ENCODE peak calls at places on chromosomes 13 and 19, in seven cellular contexts. One of them, this sample, is unnamed.

GRCh38 chr19:2188708-2189385 is 25.1 kb downstream of the DOT1L start:
- DNase-seq in RWPE1: no peak
- DNase-seq in right atrium auricular region: no peak
- DNase-seq in endothelial cell: no peak
- DNase-seq in cardiac fibroblast: no peak
- DNase-seq in type B pancreatic cell: no peak
- DNase-seq in endothelial cell of umbilical vein: no peak
- DNase-seq in this sample: no peak

GRCh38 chr13:43776680-43777079 is 10.1 kb downstream of the ENOX1 start:
- DNase-seq in RWPE1: no peak
- DNase-seq in right atrium auricular region: no peak
- DNase-seq in endothelial cell: no peak
- DNase-seq in cardiac fibroblast: no peak
- DNase-seq in type B pancreatic cell: no peak
- DNase-seq in endothelial cell of umbilical vein: no peak
- DNase-seq in this sample: no peak

GRCh38 chr13:72693832-72694231 is 33.6 kb downstream of the MZT1 start:
- DNase-seq in RWPE1: no peak
- DNase-seq in right atrium auricular region: no peak
- DNase-seq in endothelial cell: no peak
- DNase-seq in cardiac fibroblast: no peak
- DNase-seq in type B pancreatic cell: no peak
- DNase-seq in endothelial cell of umbilical vein: no peak
- DNase-seq in this sample: no peak

GRCh38 chr19:55812449-55812848 is 19.4 kb downstream of the NLRP11 start:
- DNase-seq in RWPE1: no peak
- DNase-seq in right atrium auricular region: no peak
- DNase-seq in endothelial cell: no peak
- DNase-seq in cardiac fibroblast: no peak
- DNase-seq in type B pancreatic cell: no peak
- DNase-seq in endothelial cell of umbilical vein: no peak
- DNase-seq in this sample: no peak

GRCh38 chr13:73449258-73449657 is 390.5 kb downstream of the KLF5 start:
- DNase-seq in RWPE1: peak; percentile 44
- DNase-seq in right atrium auricular region: no peak
- DNase-seq in endothelial cell: no peak
- DNase-seq in cardiac fibroblast: no peak
- DNase-seq in type B pancreatic cell: no peak
- DNase-seq in endothelial cell of umbilical vein: no peak
- DNase-seq in this sample: no peak

GRCh38 chr19:55197531-55197930 is 11.8 kb downstream of the PTPRH start:
- DNase-seq in RWPE1: no peak
- DNase-seq in right atrium auricular region: no peak
- DNase-seq in endothelial cell: no peak
- DNase-seq in cardiac fibroblast: no peak
- DNase-seq in type B pancreatic cell: no peak
- DNase-seq in endothelial cell of umbilical vein: no peak
- DNase-seq in this sample: no peak

GRCh38 chr13:97856001-97856675 is 97.3 kb upstream of the IPO5 start:
- DNase-seq in RWPE1: no peak
- DNase-seq in right atrium auricular region: no peak
- DNase-seq in endothelial cell: no peak
- DNase-seq in cardiac fibroblast: peak; percentile 78
- DNase-seq in type B pancreatic cell: no peak
- DNase-seq in endothelial cell of umbilical vein: no peak
- DNase-seq in this sample: peak; percentile 11

GRCh38 chr13:78428646-78429045 is 174.7 kb downstream of the POU4F1 start:
- DNase-seq in RWPE1: no peak
- DNase-seq in right atrium auricular region: no peak
- DNase-seq in endothelial cell: no peak
- DNase-seq in cardiac fibroblast: no peak
- DNase-seq in type B pancreatic cell: no peak
- DNase-seq in endothelial cell of umbilical vein: no peak
- DNase-seq in this sample: no peak

GRCh38 chr13:80873589-80873988 is 532.7 kb upstream of the SPRY2 start:
- DNase-seq in RWPE1: no peak
- DNase-seq in right atrium auricular region: no peak
- DNase-seq in endothelial cell: no peak
- DNase-seq in cardiac fibroblast: no peak
- DNase-seq in type B pancreatic cell: no peak
- DNase-seq in endothelial cell of umbilical vein: no peak
- DNase-seq in this sample: no peak

GRCh38 chr19:57334191-57334590 is 13.9 kb downstream of the ZNF543 start:
- DNase-seq in RWPE1: peak; percentile 59
- DNase-seq in right atrium auricular region: no peak
- DNase-seq in endothelial cell: no peak
- DNase-seq in cardiac fibroblast: no peak
- DNase-seq in type B pancreatic cell: no peak
- DNase-seq in endothelial cell of umbilical vein: no peak
- DNase-seq in this sample: no peak

GRCh38 chr13:47121092-47121763 is 224.4 kb upstream of the HTR2A start:
- DNase-seq in RWPE1: no peak
- DNase-seq in right atrium auricular region: no peak
- DNase-seq in endothelial cell: no peak
- DNase-seq in cardiac fibroblast: no peak
- DNase-seq in type B pancreatic cell: no peak
- DNase-seq in endothelial cell of umbilical vein: no peak
- DNase-seq in this sample: no peak

GRCh38 chr13:23418776-23419683 is 14.5 kb downstream of the SACS start:
- DNase-seq in RWPE1: no peak
- DNase-seq in right atrium auricular region: no peak
- DNase-seq in endothelial cell: no peak
- DNase-seq in cardiac fibroblast: no peak
- DNase-seq in type B pancreatic cell: no peak
- DNase-seq in endothelial cell of umbilical vein: no peak
- DNase-seq in this sample: no peak

GRCh38 chr19:29658221-29658991 is 6.9 kb upstream of the PLEKHF1 start:
- DNase-seq in RWPE1: no peak
- DNase-seq in right atrium auricular region: no peak
- DNase-seq in endothelial cell: no peak
- DNase-seq in cardiac fibroblast: no peak
- DNase-seq in type B pancreatic cell: no peak
- DNase-seq in endothelial cell of umbilical vein: no peak
- DNase-seq in this sample: no peak

GRCh38 chr19:9885077-9885552 is 50.0 kb downstream of the PIN1 start:
- DNase-seq in RWPE1: no peak
- DNase-seq in right atrium auricular region: no peak
- DNase-seq in endothelial cell: peak; percentile 9
- DNase-seq in cardiac fibroblast: peak; percentile 87
- DNase-seq in type B pancreatic cell: no peak
- DNase-seq in endothelial cell of umbilical vein: no peak
- DNase-seq in this sample: no peak

GRCh38 chr13:70964124-70964523 is 855.9 kb upstream of the KLHL1 start:
- DNase-seq in RWPE1: no peak
- DNase-seq in right atrium auricular region: no peak
- DNase-seq in endothelial cell: no peak
- DNase-seq in cardiac fibroblast: no peak
- DNase-seq in type B pancreatic cell: no peak
- DNase-seq in endothelial cell of umbilical vein: peak; percentile 20
- DNase-seq in this sample: no peak

GRCh38 chr13:93066187-93066586 is 160.4 kb upstream of the GPC6 start:
- DNase-seq in RWPE1: no peak
- DNase-seq in right atrium auricular region: no peak
- DNase-seq in endothelial cell: no peak
- DNase-seq in cardiac fibroblast: peak; percentile 79
- DNase-seq in type B pancreatic cell: no peak
- DNase-seq in endothelial cell of umbilical vein: no peak
- DNase-seq in this sample: no peak

GRCh38 chr13:24668955-24669354 is 11.3 kb upstream of the ATP12A start:
- DNase-seq in RWPE1: peak; percentile 81
- DNase-seq in right atrium auricular region: no peak
- DNase-seq in endothelial cell: no peak
- DNase-seq in cardiac fibroblast: no peak
- DNase-seq in type B pancreatic cell: no peak
- DNase-seq in endothelial cell of umbilical vein: no peak
- DNase-seq in this sample: no peak

GRCh38 chr19:46717716-46718143 is 816 bp upstream of the PRKD2 start:
- DNase-seq in RWPE1: no peak
- DNase-seq in right atrium auricular region: no peak
- DNase-seq in endothelial cell: no peak
- DNase-seq in cardiac fibroblast: no peak
- DNase-seq in type B pancreatic cell: no peak
- DNase-seq in endothelial cell of umbilical vein: no peak
- DNase-seq in this sample: no peak

GRCh38 chr13:54536112-54536511 is 1507.5 kb downstream of the OLFM4 start:
- DNase-seq in RWPE1: peak; percentile 5
- DNase-seq in right atrium auricular region: no peak
- DNase-seq in endothelial cell: no peak
- DNase-seq in cardiac fibroblast: no peak
- DNase-seq in type B pancreatic cell: no peak
- DNase-seq in endothelial cell of umbilical vein: no peak
- DNase-seq in this sample: no peak
- TF ChIP-seq CTCF in RWPE1: no peak
- TF ChIP-seq CTCF in right atrium auricular region: peak; percentile 35
- TF ChIP-seq CTCF in endothelial cell: no peak
- TF ChIP-seq CTCF in cardiac fibroblast: no peak
- TF ChIP-seq CTCF in type B pancreatic cell: peak; percentile 35
- TF ChIP-seq CTCF in endothelial cell of umbilical vein: no peak
- TF ChIP-seq CTCF in this sample: peak; percentile 39

GRCh38 chr13:99969934-99970760 is 1.4 kb downstream of the ZIC5 start:
- DNase-seq in RWPE1: no peak
- DNase-seq in right atrium auricular region: peak; percentile 23
- DNase-seq in endothelial cell: peak; percentile 28
- DNase-seq in cardiac fibroblast: no peak
- DNase-seq in type B pancreatic cell: peak; percentile 67
- DNase-seq in endothelial cell of umbilical vein: no peak
- DNase-seq in this sample: no peak

GRCh38 chr13:99969368-99969933 is 2.1 kb downstream of the ZIC5 start:
- DNase-seq in RWPE1: no peak
- DNase-seq in right atrium auricular region: no peak
- DNase-seq in endothelial cell: peak; percentile 25
- DNase-seq in cardiac fibroblast: no peak
- DNase-seq in type B pancreatic cell: no peak
- DNase-seq in endothelial cell of umbilical vein: no peak
- DNase-seq in this sample: no peak

GRCh38 chr13:99967498-99967883 is 4.1 kb downstream of the ZIC5 start:
- DNase-seq in RWPE1: no peak
- DNase-seq in right atrium auricular region: no peak
- DNase-seq in endothelial cell: no peak
- DNase-seq in cardiac fibroblast: no peak
- DNase-seq in type B pancreatic cell: no peak
- DNase-seq in endothelial cell of umbilical vein: no peak
- DNase-seq in this sample: no peak

GRCh38 chr13:99968521-99969367 is 2.8 kb downstream of the ZIC5 start:
- DNase-seq in RWPE1: no peak
- DNase-seq in right atrium auricular region: no peak
- DNase-seq in endothelial cell: peak; percentile 58
- DNase-seq in cardiac fibroblast: no peak
- DNase-seq in type B pancreatic cell: peak; percentile 71
- DNase-seq in endothelial cell of umbilical vein: no peak
- DNase-seq in this sample: no peak

GRCh38 chr13:99967884-99968520 is 3.6 kb downstream of the ZIC5 start:
- DNase-seq in RWPE1: no peak
- DNase-seq in right atrium auricular region: no peak
- DNase-seq in endothelial cell: peak; percentile 18
- DNase-seq in cardiac fibroblast: no peak
- DNase-seq in type B pancreatic cell: peak; percentile 68
- DNase-seq in endothelial cell of umbilical vein: no peak
- DNase-seq in this sample: no peak
- TF ChIP-seq CTCF in RWPE1: no peak
- TF ChIP-seq CTCF in right atrium auricular region: no peak
- TF ChIP-seq CTCF in endothelial cell: no peak
- TF ChIP-seq CTCF in cardiac fibroblast: no peak
- TF ChIP-seq CTCF in type B pancreatic cell: no peak
- TF ChIP-seq CTCF in endothelial cell of umbilical vein: no peak
- TF ChIP-seq CTCF in this sample: no peak

GRCh38 chr19:11598746-11599145 is 1.5 kb downstream of the ZNF627 start:
- DNase-seq in RWPE1: no peak
- DNase-seq in right atrium auricular region: no peak
- DNase-seq in endothelial cell: no peak
- DNase-seq in cardiac fibroblast: no peak
- DNase-seq in type B pancreatic cell: no peak
- DNase-seq in endothelial cell of umbilical vein: no peak
- DNase-seq in this sample: no peak

GRCh38 chr19:11596156-11596555 is 1.1 kb upstream of the ZNF627 start:
- DNase-seq in RWPE1: no peak
- DNase-seq in right atrium auricular region: no peak
- DNase-seq in endothelial cell: no peak
- DNase-seq in cardiac fibroblast: no peak
- DNase-seq in type B pancreatic cell: no peak
- DNase-seq in endothelial cell of umbilical vein: no peak
- DNase-seq in this sample: no peak

GRCh38 chr19:11594084-11594483 is 3.2 kb upstream of the ZNF627 start:
- DNase-seq in RWPE1: no peak
- DNase-seq in right atrium auricular region: no peak
- DNase-seq in endothelial cell: no peak
- DNase-seq in cardiac fibroblast: no peak
- DNase-seq in type B pancreatic cell: no peak
- DNase-seq in endothelial cell of umbilical vein: no peak
- DNase-seq in this sample: no peak

GRCh38 chr19:11598103-11598483 is 810 bp downstream of the ZNF627 start:
- DNase-seq in RWPE1: no peak
- DNase-seq in right atrium auricular region: no peak
- DNase-seq in endothelial cell: no peak
- DNase-seq in cardiac fibroblast: no peak
- DNase-seq in type B pancreatic cell: no peak
- DNase-seq in endothelial cell of umbilical vein: no peak
- DNase-seq in this sample: no peak

GRCh38 chr19:11597202-11598102 is at the start of gene ZNF627:
- DNase-seq in RWPE1: peak; percentile 99
- DNase-seq in right atrium auricular region: peak; percentile 100
- DNase-seq in endothelial cell: peak; percentile 96
- DNase-seq in cardiac fibroblast: peak; percentile 99
- DNase-seq in type B pancreatic cell: peak; percentile 98
- DNase-seq in endothelial cell of umbilical vein: peak; percentile 97
- DNase-seq in this sample: peak; percentile 97
- TF ChIP-seq CTCF in RWPE1: no peak
- TF ChIP-seq CTCF in right atrium auricular region: no peak
- TF ChIP-seq CTCF in endothelial cell: no peak
- TF ChIP-seq CTCF in cardiac fibroblast: no peak
- TF ChIP-seq CTCF in type B pancreatic cell: peak; percentile 50
- TF ChIP-seq CTCF in endothelial cell of umbilical vein: no peak
- TF ChIP-seq CTCF in this sample: peak; percentile 34

GRCh38 chr19:49676690-49677231 is 310 bp upstream of the PRMT1 start:
- DNase-seq in RWPE1: peak; percentile 100
- DNase-seq in right atrium auricular region: peak; percentile 100
- DNase-seq in endothelial cell: peak; percentile 97
- DNase-seq in cardiac fibroblast: peak; percentile 100
- DNase-seq in type B pancreatic cell: peak; percentile 99
- DNase-seq in endothelial cell of umbilical vein: peak; percentile 100
- DNase-seq in this sample: peak; percentile 97
- TF ChIP-seq CTCF in RWPE1: no peak
- TF ChIP-seq CTCF in right atrium auricular region: no peak
- TF ChIP-seq CTCF in endothelial cell: no peak
- TF ChIP-seq CTCF in cardiac fibroblast: no peak
- TF ChIP-seq CTCF in type B pancreatic cell: no peak
- TF ChIP-seq CTCF in endothelial cell of umbilical vein: no peak
- TF ChIP-seq CTCF in this sample: no peak

GRCh38 chr19:52343548-52343947 is 7.5 kb downstream of the ZNF610 start:
- DNase-seq in RWPE1: no peak
- DNase-seq in right atrium auricular region: no peak
- DNase-seq in endothelial cell: peak; percentile 66
- DNase-seq in cardiac fibroblast: peak; percentile 11
- DNase-seq in type B pancreatic cell: peak; percentile 71
- DNase-seq in endothelial cell of umbilical vein: peak; percentile 39
- DNase-seq in this sample: peak; percentile 57
- TF ChIP-seq CTCF in RWPE1: no peak
- TF ChIP-seq CTCF in right atrium auricular region: peak; percentile 63
- TF ChIP-seq CTCF in endothelial cell: peak; percentile 67
- TF ChIP-seq CTCF in cardiac fibroblast: peak; percentile 37
- TF ChIP-seq CTCF in type B pancreatic cell: peak; percentile 77
- TF ChIP-seq CTCF in endothelial cell of umbilical vein: peak; percentile 30
- TF ChIP-seq CTCF in this sample: peak; percentile 69